ENCODE peak calls at places on chromosomes 12 and 14, in eight cellular contexts. I is transverse colon, P is esophagus muscularis mucosa, N is A549, A is sigmoid colon, G is ovary, R is GM12878, L is stomach. O is an unnamed sample.
A peak's percentile ranks its signal among the peaks of the same experiment; 100 is the strongest.

GRCh38 chr12:6951551-6952120 is 480 bp downstream of the PTPN6 start:
- DNase-seq in I (no peak), P (no peak), N (no peak), A (peak; percentile 56), G (peak; percentile 33), R (no peak), L (no peak), O (peak; percentile 18)

GRCh38 chr12:132416827-132417226 is 73.1 kb upstream of the FBRSL1 start:
- DNase-seq in I (no peak), P (no peak), N (no peak), A (no peak), G (no peak), R (no peak), L (no peak), O (no peak)

GRCh38 chr12:24861751-24862575 is 86.9 kb downstream of the BCAT1 start:
- DNase-seq in I (peak; percentile 10), P (no peak), N (no peak), A (no peak), G (no peak), R (no peak), L (no peak), O (no peak)

GRCh38 chr14:67539116-67539515 is 6.0 kb downstream of the PLEKHH1 start:
- DNase-seq in I (no peak), P (no peak), N (no peak), A (peak; percentile 28), G (no peak), R (no peak), L (no peak), O (no peak)

GRCh38 chr12:66217342-66217929 is 28.4 kb downstream of the IRAK3 start:
- DNase-seq in I (no peak), P (no peak), N (no peak), A (no peak), G (no peak), R (no peak), L (no peak), O (no peak)

GRCh38 chr14:39175445-39176262 is 600 bp downstream of the PNN start:
- DNase-seq in I (no peak), P (no peak), N (peak; percentile 38), A (no peak), G (no peak), R (no peak), L (no peak), O (peak; percentile 40)

GRCh38 chr12:110102255-110102654 is 21.9 kb upstream of the IFT81 start:
- DNase-seq in I (no peak), P (no peak), N (peak; percentile 97), A (no peak), G (peak; percentile 58), R (no peak), L (no peak), O (peak; percentile 64)

GRCh38 chr12:3795096-3795799 is 42.3 kb upstream of the CRACR2A start:
- DNase-seq in I (no peak), P (no peak), N (no peak), A (no peak), G (no peak), R (no peak), L (no peak), O (no peak)

GRCh38 chr12:65208125-65208524 is 38.7 kb downstream of the LEMD3 start:
- DNase-seq in I (no peak), P (no peak), N (no peak), A (no peak), G (no peak), R (no peak), L (no peak), O (no peak)

GRCh38 chr14:60079723-60080122 is 12.0 kb upstream of the PCNX4 start:
- DNase-seq in I (no peak), P (no peak), N (no peak), A (no peak), G (no peak), R (no peak), L (no peak), O (no peak)

GRCh38 chr12:52581481-52581880 is 7.8 kb upstream of the KRT74 start:
- DNase-seq in I (no peak), P (no peak), N (peak; percentile 53), A (peak; percentile 40), G (no peak), R (no peak), L (no peak), O (no peak)

GRCh38 chr12:57419495-57419894 is 11.3 kb downstream of the R3HDM2 start:
- DNase-seq in I (no peak), P (no peak), N (no peak), A (no peak), G (no peak), R (no peak), L (no peak), O (no peak)

GRCh38 chr12:66066071-66066928 is 64.2 kb downstream of the LLPH start:
- DNase-seq in I (no peak), P (peak; percentile 10), N (no peak), A (no peak), G (no peak), R (peak; percentile 75), L (no peak), O (no peak)

GRCh38 chr12:39572551-39572950 is 47.1 kb downstream of the ABCD2 start:
- DNase-seq in I (no peak), P (no peak), N (no peak), A (no peak), G (no peak), R (no peak), L (no peak), O (no peak)

GRCh38 chr14:49641697-49642129 is 6.7 kb upstream of the DNAAF2 start:
- DNase-seq in I (peak; percentile 78), P (no peak), N (no peak), A (no peak), G (no peak), R (no peak), L (peak; percentile 75), O (no peak)
- TF ChIP-seq EP300 in I (peak; percentile 88), P (no peak), N (no peak), A (no peak), G (no peak), R (no peak), L (no peak), O (no peak)

GRCh38 chr14:21346532-21347135 is 37.2 kb downstream of the SUPT16H start:
- DNase-seq in I (no peak), P (no peak), N (no peak), A (no peak), G (no peak), R (no peak), L (no peak), O (no peak)

GRCh38 chr14:21347201-21347600 is 36.6 kb downstream of the SUPT16H start:
- DNase-seq in I (no peak), P (no peak), N (no peak), A (no peak), G (no peak), R (no peak), L (no peak), O (no peak)

GRCh38 chr14:21343035-21343794 is 40.6 kb downstream of the SUPT16H start:
- DNase-seq in I (no peak), P (no peak), N (no peak), A (no peak), G (no peak), R (no peak), L (no peak), O (no peak)
- TF ChIP-seq EP300 in I (no peak), P (no peak), N (no peak), A (no peak), G (no peak), R (no peak), L (no peak), O (no peak)

DNA sequence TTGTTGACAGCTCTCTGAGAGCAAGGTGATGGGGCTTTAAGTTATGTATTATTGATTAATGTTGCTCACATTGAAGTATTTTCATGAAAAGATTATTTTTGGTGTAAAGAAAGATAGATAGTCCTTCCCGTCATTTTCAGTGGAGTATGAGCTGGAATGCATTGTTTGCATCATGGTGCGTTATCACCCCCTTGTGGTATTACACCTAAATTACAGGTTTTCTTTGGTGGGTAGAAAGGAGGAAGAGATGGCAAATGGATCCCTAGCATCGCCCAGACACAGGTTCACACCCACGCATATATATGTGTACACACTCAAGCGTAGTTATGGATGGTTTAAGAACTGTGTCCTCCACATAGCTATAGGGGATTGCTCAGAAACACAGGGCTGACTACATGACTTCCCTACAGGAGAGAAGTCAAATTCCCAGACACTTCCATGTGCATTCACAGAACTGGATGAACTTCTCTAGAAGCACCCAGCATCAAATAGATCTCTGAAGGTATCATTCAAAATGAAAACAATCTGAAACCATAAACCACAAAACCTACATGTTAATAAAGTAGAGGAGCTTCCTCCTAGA is 14.4 kb upstream of the SERPINA10 start:
- DNase-seq in I (no peak), P (peak; percentile 77), N (no peak), A (no peak), G (no peak), R (no peak), L (no peak), O (no peak)
- TF ChIP-seq EP300 in I (no peak), P (no peak), N (no peak), A (no peak), G (no peak), R (no peak), L (no peak), O (no peak)

GRCh38 chr12:55745361-55746146 is 2.6 kb downstream of the GDF11 start:
- DNase-seq in I (no peak), P (no peak), N (no peak), A (peak; percentile 71), G (peak; percentile 68), R (no peak), L (no peak), O (peak; percentile 79)
- TF ChIP-seq EP300 in I (no peak), P (no peak), N (no peak), A (no peak), G (no peak), R (no peak), L (no peak), O (no peak)

DNA sequence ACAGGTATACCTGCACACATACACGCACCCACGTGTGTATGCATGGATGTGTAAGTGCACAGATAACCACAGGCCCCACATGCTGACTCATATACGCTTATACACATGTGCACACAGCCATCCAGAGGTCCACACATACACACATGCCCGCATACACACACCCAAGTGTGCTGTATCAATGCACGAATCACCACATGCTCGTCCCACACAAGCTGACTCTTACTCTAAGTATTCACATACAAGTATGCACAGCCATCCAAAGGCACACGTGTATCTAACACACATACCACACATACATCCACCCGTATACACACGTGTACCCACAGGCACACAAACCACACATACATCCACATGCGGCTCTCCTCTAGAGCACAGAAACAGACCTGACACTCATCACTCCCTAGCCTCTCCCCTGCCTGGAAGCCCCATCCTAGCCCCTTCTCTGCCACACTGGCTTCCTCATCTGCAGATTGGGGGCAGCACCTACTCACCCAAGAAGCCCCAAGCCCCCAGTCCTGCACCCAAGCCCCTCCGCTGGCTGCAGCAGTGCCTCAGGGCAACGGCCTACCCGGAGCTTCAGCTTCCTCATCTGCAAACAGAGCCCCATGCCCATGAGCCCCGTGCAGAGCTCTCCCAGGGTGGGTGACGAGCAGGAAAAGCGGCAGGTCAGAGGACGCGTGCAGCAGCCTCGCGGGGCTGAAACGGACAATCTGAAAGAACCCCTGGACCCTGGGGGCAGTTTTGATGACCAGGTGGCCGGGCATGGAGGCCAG is 105.4 kb downstream of the NCOR2 start:
- DNase-seq in I (no peak), P (no peak), N (no peak), A (no peak), G (no peak), R (no peak), L (no peak), O (no peak)
- TF ChIP-seq EP300 in I (no peak), P (no peak), N (no peak), A (no peak), G (no peak), R (no peak), L (no peak), O (no peak)

GRCh38 chr12:27637524-27637923 is 58.7 kb upstream of the REP15 start:
- DNase-seq in I (no peak), P (no peak), N (no peak), A (no peak), G (no peak), R (no peak), L (no peak), O (no peak)
- TF ChIP-seq EP300 in I (no peak), P (no peak), N (no peak), A (no peak), G (no peak), R (no peak), L (no peak), O (no peak)

O was measured in SK-N-SH.